ENCODE peak calls at places on chromosome 20, in nine cellular contexts. K is mesendoderm; A is pancreas; G is H9; O is naive thymus-derived CD4-positive, alpha-beta T cell; E is stomach; L is GM23338; Z is heart left ventricle; F is right atrium auricular region. M is an unnamed sample. For H3K4me1 and H3K27me3, the result is how much of the 10 kb centered on the place peaks cover.

GRCh38 chr20:38698541-38698940 is 25.7 kb upstream of the SLC32A1 start:
- DNase-seq in O (no peak), F (no peak), G (no peak), A (no peak), K (no peak), L (no peak), E (no peak), Z (no peak), M (no peak)

GRCh38 chr20:57946559-57947315 is 236.9 kb upstream of the PMEPA1 start:
- DNase-seq in A (no peak), E (no peak), F (no peak), K (no peak), L (no peak), Z (no peak), G (no peak), O (no peak), M (no peak)

GRCh38 chr20:18224968-18225568 is 63.3 kb upstream of the ZNF133 start:
- DNase-seq in F (no peak), L (peak), G (no peak), Z (no peak), E (peak), O (no peak), K (peak), A (peak), M (no peak)

GRCh38 chr20:7989379-7989778 is 30.2 kb downstream of the TMX4 start:
- DNase-seq in K (no peak), E (no peak), G (no peak), O (no peak), Z (no peak), F (no peak), L (no peak), A (no peak), M (no peak)

GRCh38 chr20:15930324-15931305 is 642.6 kb downstream of the KIF16B start:
- DNase-seq in Z (no peak), A (no peak), F (no peak), L (peak), O (no peak), E (no peak), K (peak), G (no peak), M (no peak)

GRCh38 chr20:438581-439469 is 23.5 kb downstream of the TBC1D20 start:
- DNase-seq in G (no peak), Z (no peak), A (no peak), E (peak), K (no peak), F (no peak), L (no peak), O (peak), M (no peak)

GRCh38 chr20:58647814-58648501 is 3.1 kb upstream of the STX16 start:
- DNase-seq in E (no peak), O (no peak), L (no peak), F (peak), G (no peak), A (no peak), Z (no peak), K (no peak), M (no peak)

GRCh38 chr20:41249371-41249770 is 68.2 kb downstream of the ZHX3 start:
- DNase-seq in Z (peak), F (peak), E (no peak), L (no peak), K (no peak), A (no peak), O (no peak), G (no peak), M (no peak)

GRCh38 chr20:46657137-46657536 is 5.9 kb upstream of the SLC13A3 start:
- DNase-seq in K (no peak), G (no peak), O (no peak), E (no peak), A (no peak), F (no peak), L (no peak), Z (no peak), M (no peak)

GRCh38 chr20:36431604-36432003 is 109.7 kb upstream of the MYL9 start:
- DNase-seq in E (no peak), K (no peak), Z (no peak), F (no peak), A (no peak), O (no peak), L (no peak), G (no peak), M (no peak)

GRCh38 chr20:24993337-24994185 is 1.0 kb upstream of the APMAP start:
- DNase-seq in L (no peak), G (no peak), A (no peak), K (no peak), O (no peak), Z (no peak), F (peak), E (no peak), M (no peak)

GRCh38 chr20:39059036-39059435 is 96.9 kb downstream of the DHX35 start:
- DNase-seq in Z (no peak), E (no peak), K (no peak), G (no peak), F (no peak), L (no peak), O (no peak), A (no peak), M (no peak)

GRCh38 chr20:38291582-38291918 is 12.4 kb upstream of the BPI start:
- DNase-seq in K (no peak), L (no peak), O (no peak), G (no peak), E (no peak), F (no peak), Z (no peak), A (no peak), M (no peak)

GRCh38 chr20:46139908-46140482 is 21.9 kb downstream of the CD40 start:
- DNase-seq in O (no peak), K (no peak), F (no peak), A (no peak), L (peak), G (no peak), Z (no peak), E (peak), M (no peak)

GRCh38 chr20:48791014-48791413 is 36.8 kb downstream of the PREX1 start:
- DNase-seq in O (no peak), A (no peak), G (no peak), E (no peak), L (no peak), Z (no peak), F (no peak), K (no peak), M (no peak)

GRCh38 chr20:57048027-57048869 is 218.2 kb downstream of the BMP7 start:
- DNase-seq in L (peak), F (no peak), Z (no peak), E (no peak), G (peak), K (peak), A (no peak), O (no peak), M (peak)

GRCh38 chr20:51563597-51564332 is 21.2 kb upstream of the NFATC2 start:
- DNase-seq in F (peak), O (no peak), G (peak), A (peak), L (peak), E (peak), K (peak), Z (peak), M (no peak)

GRCh38 chr20:51500936-51501335 is 41.6 kb downstream of the NFATC2 start:
- DNase-seq in A (no peak), L (no peak), E (no peak), K (no peak), Z (no peak), G (no peak), F (no peak), O (peak), M (no peak)

DNA sequence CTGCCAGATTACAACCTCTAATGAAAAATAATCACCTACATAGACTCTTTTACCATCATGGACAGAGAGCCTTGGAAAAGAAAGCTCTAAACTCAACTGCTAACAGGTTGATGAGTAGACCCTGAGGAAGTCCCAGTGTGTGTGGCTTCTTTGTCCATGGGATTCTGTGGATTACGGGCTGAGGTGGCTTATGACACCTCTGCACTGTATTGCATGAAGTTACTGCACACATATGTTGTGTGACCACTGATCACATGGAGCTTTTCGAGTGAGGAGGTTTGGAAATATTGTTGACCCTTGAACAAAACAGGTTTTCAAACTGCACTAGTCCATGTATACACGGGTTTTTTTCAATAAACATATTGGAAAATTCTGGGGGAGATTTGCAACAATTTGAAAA is 124.4 kb downstream of the RIN2 start:
- DNase-seq in E (no peak), A (no peak), L (no peak), K (no peak), G (no peak), Z (no peak), F (no peak), O (no peak), M (no peak)
- H3K4me1 ChIP-seq in E (under half), A (under half), L (under half), K (under half), G (under half), Z (under half), F (under half), O (under half), M (under half)

GRCh38 chr20:35253010-35253409 is 24.9 kb downstream of the MMP24OS start:
- DNase-seq in O (no peak), G (no peak), F (no peak), A (no peak), E (no peak), Z (no peak), L (no peak), K (no peak), M (no peak)

GRCh38 chr20:35251613-35251940 is 25.1 kb downstream of the MMP24 start:
- DNase-seq in O (no peak), K (no peak), G (no peak), Z (no peak), A (no peak), E (no peak), F (no peak), L (no peak), M (no peak)

GRCh38 chr20:35248641-35249475 is 22.4 kb downstream of the MMP24 start:
- DNase-seq in L (no peak), G (no peak), A (no peak), K (no peak), O (no peak), Z (no peak), F (no peak), E (no peak), M (no peak)

GRCh38 chr20:35254448-35254999 is 23.4 kb downstream of the MMP24OS start:
- DNase-seq in O (no peak), E (no peak), L (no peak), F (no peak), K (no peak), G (no peak), Z (no peak), A (no peak), M (no peak)

GRCh38 chr20:35252037-35252461 is 25.6 kb downstream of the MMP24 start:
- DNase-seq in K (no peak), L (no peak), Z (no peak), F (no peak), O (peak), E (no peak), G (no peak), A (no peak), M (no peak)
- H3K27ac ChIP-seq in K (no peak), L (peak), Z (no peak), F (no peak), O (peak), E (no peak), G (no peak), A (no peak), M (no peak)

GRCh38 chr20:21103582-21104465 is 2.3 kb downstream of the LINC00237 start:
- DNase-seq in A (no peak), E (no peak), L (peak), K (peak), Z (no peak), F (no peak), G (peak), O (no peak), M (no peak)

GRCh38 chr20:21102691-21103311 is 3.4 kb downstream of the LINC00237 start:
- DNase-seq in Z (peak), K (peak), L (peak), A (peak), F (no peak), G (peak), O (peak), E (peak), M (no peak)

GRCh38 chr20:21101453-21102251 is 4.5 kb downstream of the LINC00237 start:
- DNase-seq in K (peak), G (peak), O (no peak), E (no peak), F (no peak), L (peak), A (no peak), Z (no peak), M (no peak)

GRCh38 chr20:21100590-21101452 is 5.3 kb downstream of the LINC00237 start:
- DNase-seq in F (no peak), O (no peak), G (peak), Z (no peak), L (peak), A (no peak), E (no peak), K (peak), M (no peak)

DNA sequence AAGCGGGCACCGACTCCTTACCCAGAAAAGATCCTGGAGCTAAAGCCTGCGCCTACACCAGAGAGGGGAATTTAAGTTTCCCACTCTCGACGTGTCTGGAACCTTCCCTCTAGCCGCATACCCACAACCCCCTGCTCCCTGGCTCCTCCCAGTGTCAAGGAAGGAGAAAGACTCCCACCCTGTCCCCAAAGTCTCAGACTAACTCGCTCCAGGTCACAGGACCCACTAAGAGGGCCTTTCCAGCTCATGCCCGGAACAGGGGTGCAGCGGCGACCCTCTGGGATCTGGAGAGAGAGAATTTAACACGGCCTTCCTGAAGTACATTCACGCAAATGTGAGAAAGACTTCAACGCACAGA is 3.9 kb downstream of the LINC00237 start:
- DNase-seq in O (no peak), F (no peak), E (no peak), L (peak), Z (no peak), A (peak), K (peak), G (peak), M (no peak)
- H3K27me3 ChIP-seq in O (half or more), F (half or more), E (under half), L (half or more), Z (half or more), A (half or more), K (half or more), G (under half), M (half or more)

GRCh38 chr20:63529180-63529860 is 7.9 kb downstream of the PTK6 start:
- DNase-seq in A (no peak), L (no peak), E (no peak), Z (peak), G (no peak), O (no peak), K (no peak), F (no peak), M (no peak)
- H3K4me1 ChIP-seq in A (under half), L (under half), E (under half), Z (under half), G (under half), O (under half), K (under half), F (under half), M (under half)

GRCh38 chr20:11217322-11217989 is 543.7 kb upstream of the JAG1 start:
- DNase-seq in E (no peak), L (no peak), O (no peak), F (no peak), A (no peak), Z (no peak), G (no peak), K (no peak), M (no peak)

GRCh38 chr20:11221046-11221445 is 547.2 kb upstream of the JAG1 start:
- DNase-seq in L (no peak), O (no peak), E (no peak), F (no peak), Z (no peak), G (no peak), K (no peak), A (no peak), M (no peak)

GRCh38 chr20:11218035-11218680 is 544.4 kb upstream of the JAG1 start:
- DNase-seq in F (no peak), E (no peak), Z (no peak), K (peak), L (no peak), A (no peak), G (no peak), O (no peak), M (no peak)

GRCh38 chr20:11216451-11217314 is 542.9 kb upstream of the JAG1 start:
- DNase-seq in F (no peak), G (no peak), O (no peak), E (no peak), Z (no peak), L (no peak), A (no peak), K (no peak), M (no peak)

GRCh38 chr20:11219192-11219591 is 545.4 kb upstream of the JAG1 start:
- DNase-seq in L (no peak), A (no peak), E (no peak), Z (no peak), G (no peak), F (no peak), K (no peak), O (no peak), M (no peak)
- H3K27ac ChIP-seq in L (no peak), A (no peak), E (no peak), Z (no peak), G (no peak), F (no peak), K (no peak), O (no peak), M (no peak)

GRCh38 chr20:61373055-61373399 is 121.0 kb downstream of the CDH4 start:
- DNase-seq in L (no peak), E (no peak), F (no peak), Z (no peak), A (no peak), K (no peak), G (no peak), O (no peak), M (no peak)
- H3K27me3 ChIP-seq in L (under half), E (under half), F (under half), Z (under half), A (under half), K (under half), G (under half), O (under half), M (under half)

GRCh38 chr20:4811661-4812181 is 90.0 kb downstream of the PRND start:
- DNase-seq in F (peak), K (no peak), G (no peak), L (no peak), E (peak), O (peak), A (peak), Z (peak), M (no peak)

GRCh38 chr20:4809707-4810106 is 88.0 kb downstream of the PRND start:
- DNase-seq in L (no peak), G (no peak), A (no peak), K (no peak), F (no peak), Z (no peak), O (peak), E (no peak), M (no peak)

GRCh38 chr20:4811257-4811656 is 89.5 kb downstream of the PRND start:
- DNase-seq in G (no peak), Z (no peak), K (no peak), E (no peak), L (no peak), O (no peak), F (no peak), A (no peak), M (no peak)

GRCh38 chr20:4808872-4809271 is 87.2 kb downstream of the PRND start:
- DNase-seq in K (no peak), O (no peak), L (no peak), A (no peak), G (no peak), Z (no peak), E (no peak), F (no peak), M (no peak)

GRCh38 chr20:4810446-4811019 is 88.8 kb downstream of the PRND start:
- DNase-seq in L (no peak), Z (no peak), K (no peak), G (no peak), E (no peak), A (no peak), O (no peak), F (no peak), M (no peak)
- H3K4me1 ChIP-seq in L (under half), Z (under half), K (under half), G (under half), E (under half), A (under half), O (half or more), F (under half), M (under half)

M was measured in iPS DF 6.9.